ENCODE peak calls at places on chromosome 4, in five cellular contexts. H, I, K, M and G are unnamed samples.

GRCh38 chr4:100302061-100303026 is 112.1 kb upstream of the DDIT4L start:
- DNase-seq in H (no peak), I (no peak), K (no peak), M (no peak), G (no peak)

GRCh38 chr4:54272051-54272450 is 43.0 kb downstream of the PDGFRA start:
- DNase-seq in H (no peak), I (no peak), K (no peak), M (no peak), G (no peak)

GRCh38 chr4:116913451-116913850 is 171.9 kb downstream of the TRAM1L1 start:
- DNase-seq in H (no peak), I (no peak), K (no peak), M (no peak), G (no peak)

GRCh38 chr4:106325800-106326199 is 9.4 kb downstream of the AIMP1 start:
- DNase-seq in H (no peak), I (no peak), K (no peak), M (no peak), G (no peak)

GRCh38 chr4:41541697-41542096 is 3.7 kb downstream of the LIMCH1 start:
- DNase-seq in H (no peak), I (no peak), K (no peak), M (no peak), G (no peak)

GRCh38 chr4:48033825-48034413 is 17.3 kb downstream of the NIPAL1 start:
- DNase-seq in H (peak; percentile 17), I (peak; percentile 17), K (peak; percentile 18), M (peak; percentile 10), G (no peak)

GRCh38 chr4:83923341-83923740 is 387.4 kb downstream of the GPAT3 start:
- DNase-seq in H (no peak), I (no peak), K (no peak), M (no peak), G (no peak)

GRCh38 chr4:41656572-41657301 is 91.8 kb downstream of the PHOX2B start:
- DNase-seq in H (no peak), I (no peak), K (no peak), M (no peak), G (no peak)

GRCh38 chr4:149986916-149987315 is 91.3 kb upstream of the DCLK2 start:
- DNase-seq in H (no peak), I (no peak), K (no peak), M (no peak), G (no peak)

GRCh38 chr4:6271701-6272465 is 2.2 kb downstream of the WFS1 start:
- DNase-seq in H (no peak), I (no peak), K (no peak), M (no peak), G (no peak)

GRCh38 chr4:87073187-87073569 is 138.4 kb downstream of the AFF1 start:
- DNase-seq in H (no peak), I (no peak), K (no peak), M (no peak), G (no peak)

GRCh38 chr4:127622923-127623754 is 9.6 kb upstream of the INTU start:
- DNase-seq in H (peak; percentile 87), I (no peak), K (peak; percentile 71), M (no peak), G (peak; percentile 86)

GRCh38 chr4:104906274-104906673 is 240.4 kb upstream of the TET2 start:
- DNase-seq in H (no peak), I (no peak), K (no peak), M (no peak), G (no peak)

GRCh38 chr4:126396121-126396520 is 1081.4 kb downstream of the FAT4 start:
- DNase-seq in H (no peak), I (no peak), K (no peak), M (no peak), G (no peak)

GRCh38 chr4:156710571-156711195 is 260.9 kb downstream of the PDGFC start:
- DNase-seq in H (no peak), I (no peak), K (no peak), M (no peak), G (no peak)

GRCh38 chr4:112655270-112655669 is 18.3 kb downstream of the LARP7 start:
- DNase-seq in H (no peak), I (no peak), K (no peak), M (no peak), G (no peak)

DNA sequence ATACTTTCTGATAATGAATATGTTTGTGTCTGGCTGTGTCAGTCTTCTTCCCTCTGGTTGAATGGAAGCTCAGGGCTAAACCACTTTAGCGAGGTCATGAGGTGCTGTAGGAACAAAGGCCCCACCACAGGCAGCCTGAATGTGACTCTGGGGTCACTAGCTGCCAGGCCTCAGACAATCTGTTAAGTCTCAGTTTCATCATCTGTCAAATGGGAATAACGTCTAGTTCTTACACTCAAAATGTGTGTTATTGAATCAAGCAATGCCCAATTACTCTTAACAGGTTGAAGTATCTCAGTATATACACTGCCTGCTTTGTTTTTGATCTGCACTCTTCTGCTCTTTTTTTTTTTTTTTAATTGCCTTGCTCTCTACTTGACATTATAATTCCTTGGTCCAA is 148.6 kb downstream of the STK32B start:
- DNase-seq in H (peak; percentile 21), I (no peak), K (no peak), M (no peak), G (no peak)
- H3K4me2 ChIP-seq in H (no peak overlapping the region), I (no peak overlapping the region), K (no peak overlapping the region), M (no peak overlapping the region), G (no peak overlapping the region)

GRCh38 chr4:1576961-1577814 is 106.9 kb downstream of the FAM53A start:
- DNase-seq in H (peak; percentile 42), I (no peak), K (no peak), M (no peak), G (no peak)
- H3K4me2 ChIP-seq in H (peak overlapping the region; percentile 80), I (no peak overlapping the region), K (no peak overlapping the region), M (no peak overlapping the region), G (no peak overlapping the region)

DNA sequence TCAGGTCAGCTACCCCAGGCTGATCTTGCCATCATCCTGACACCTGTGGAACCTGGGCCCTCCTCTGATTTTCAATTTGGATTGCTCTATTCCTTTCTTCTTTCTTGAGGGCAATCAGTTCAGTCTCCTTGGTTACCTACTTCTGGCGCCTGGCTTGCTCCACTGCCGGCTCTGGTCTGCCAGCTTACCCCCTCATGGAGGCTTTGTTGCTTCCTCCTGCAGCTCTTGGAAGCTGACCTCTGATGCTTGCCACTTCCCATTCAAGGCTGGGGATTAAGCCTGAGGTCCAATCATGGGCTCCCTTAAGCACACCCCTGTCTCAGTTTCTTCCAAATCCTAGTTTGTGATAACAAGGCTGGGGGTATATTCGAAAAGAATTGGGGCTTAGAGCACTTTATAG is 5.4 kb downstream of the TMEM154 start:
- DNase-seq in H (peak; percentile 69), I (no peak), K (no peak), M (no peak), G (no peak)
- H3K4me2 ChIP-seq in H (peak overlapping the region; percentile 43), I (peak overlapping the region; percentile 59), K (no peak overlapping the region), M (no peak overlapping the region), G (no peak overlapping the region)

GRCh38 chr4:7694256-7694775 is 245.3 kb downstream of the AFAP1 start:
- DNase-seq in H (no peak), I (no peak), K (no peak), M (no peak), G (no peak)
- H3K4me2 ChIP-seq in H (no peak overlapping the region), I (no peak overlapping the region), K (no peak overlapping the region), M (no peak overlapping the region), G (no peak overlapping the region)

GRCh38 chr4:177047070-177047850 is 254.5 kb upstream of the VEGFC start:
- DNase-seq in H (peak; percentile 81), I (no peak), K (peak; percentile 78), M (peak; percentile 59), G (peak; percentile 55)
- H3K4me2 ChIP-seq in H (no peak overlapping the region), I (no peak overlapping the region), K (no peak overlapping the region), M (peak overlapping the region; percentile 31), G (no peak overlapping the region)

DNA sequence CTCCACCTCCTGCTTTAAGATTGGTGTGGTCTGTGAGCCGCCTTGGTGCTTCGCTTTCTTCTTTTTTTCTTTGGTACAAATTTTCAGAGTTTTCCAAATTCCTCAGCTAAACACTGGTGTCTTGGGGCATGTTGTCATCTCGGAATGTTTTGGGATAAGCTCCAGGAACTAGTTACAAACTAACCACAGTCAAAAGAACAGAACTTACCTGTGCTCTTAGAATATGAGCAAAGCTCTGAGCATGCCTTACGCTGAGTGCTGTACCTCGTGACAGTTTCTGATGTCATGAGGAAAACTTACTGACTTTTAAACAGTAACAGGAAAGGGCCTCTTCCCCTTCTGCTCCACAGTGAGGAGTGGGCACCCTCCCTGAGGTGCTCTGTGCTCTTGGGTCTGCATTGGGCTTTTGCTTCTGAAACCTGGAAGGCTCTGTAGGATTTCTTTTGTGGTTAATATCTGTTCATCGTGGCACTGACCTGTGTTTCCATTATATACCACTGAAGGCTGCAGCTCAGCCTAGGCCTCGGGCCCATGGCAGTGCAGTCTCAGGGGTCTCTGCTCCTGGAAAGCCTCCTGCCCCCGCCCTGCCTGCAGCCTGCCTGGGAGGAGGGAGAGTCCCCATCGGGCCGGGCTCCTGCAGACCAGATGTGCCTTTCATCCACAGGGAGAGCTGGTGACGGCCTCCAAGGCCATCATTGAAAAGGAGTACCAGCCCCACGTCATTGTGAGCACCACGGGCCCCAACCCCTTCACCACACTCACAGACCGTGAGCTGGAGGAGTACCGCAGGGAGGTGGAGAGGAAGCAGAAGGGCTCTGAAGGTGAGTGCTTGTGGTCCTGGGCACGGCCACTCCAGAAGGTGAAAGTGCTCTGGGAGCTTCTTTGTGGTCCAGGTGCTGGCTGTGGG is 48.7 kb downstream of the NOP14 start:
- DNase-seq in H (no peak), I (no peak), K (no peak), M (no peak), G (no peak)
- H3K4me2 ChIP-seq in H (no peak overlapping the region), I (no peak overlapping the region), K (no peak overlapping the region), M (no peak overlapping the region), G (no peak overlapping the region)

DNA sequence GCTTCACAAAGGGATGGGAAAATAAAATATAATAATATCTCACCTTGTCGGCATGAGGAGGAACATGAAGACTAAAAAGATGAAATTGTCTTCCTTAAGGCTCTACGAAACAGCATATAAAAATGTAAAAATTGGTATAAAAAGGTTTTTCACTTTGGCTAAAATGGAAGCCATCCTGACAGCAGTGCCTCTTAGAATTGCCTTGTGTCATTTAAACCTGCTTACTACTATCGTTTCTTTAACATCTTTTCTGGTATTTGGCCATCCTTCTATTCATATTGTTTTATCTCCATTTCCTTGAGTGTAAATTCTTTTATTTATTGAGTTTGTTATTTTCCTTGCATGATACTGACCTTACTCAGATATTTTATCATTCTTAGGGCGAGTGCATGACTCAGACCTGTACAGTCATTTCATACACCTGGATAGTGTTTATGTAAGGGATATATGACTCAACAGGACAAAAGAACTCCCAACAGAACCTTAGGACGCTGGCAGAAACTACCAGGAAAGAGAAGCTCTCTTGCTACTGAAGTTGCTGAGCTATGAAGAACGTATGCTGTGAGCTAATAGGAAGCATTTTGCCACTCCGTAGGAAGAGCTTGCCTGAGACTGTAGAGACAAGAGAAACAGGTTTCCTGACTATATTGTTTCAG is 5.8 kb upstream of the CDKN2AIP start:
- DNase-seq in H (no peak), I (peak; percentile 90), K (peak; percentile 86), M (peak; percentile 82), G (no peak)
- H3K4me2 ChIP-seq in H (no peak overlapping the region), I (peak overlapping the region; percentile 86), K (peak overlapping the region; percentile 74), M (peak overlapping the region; percentile 79), G (no peak overlapping the region)

GRCh38 chr4:123832173-123833026 is 435.8 kb downstream of the SPRY1 start:
- DNase-seq in H (no peak), I (peak; percentile 93), K (no peak), M (no peak), G (no peak)
- H3K4me2 ChIP-seq in H (no peak overlapping the region), I (peak overlapping the region; percentile 68), K (no peak overlapping the region), M (no peak overlapping the region), G (no peak overlapping the region)

GRCh38 chr4:81162752-81163458 is 52.1 kb downstream of the PRKG2 start:
- DNase-seq in H (no peak), I (no peak), K (no peak), M (no peak), G (no peak)
- H3K4me2 ChIP-seq in H (no peak overlapping the region), I (no peak overlapping the region), K (no peak overlapping the region), M (peak overlapping the region; percentile 69), G (no peak overlapping the region)